ENCODE peak calls at places on chromosome 22, in seven cellular contexts. J is upper lobe of right lung; A is left ventricle myocardium inferior; S is effector memory CD4-positive, alpha-beta T cell; B is colonic mucosa; L is endodermal cell; T is right lobe of liver. V is an unnamed sample. For H3K4me1, H3K36me3 and H3K27me3, the result is how much of the 10 kb centered on the place peaks cover.

GRCh38 chr22:49097966-49098365 is 729.7 kb downstream of the BRD1 start:
- DNase-seq in J (no peak), A (no peak), S (no peak), B (no peak), L (no peak), T (no peak), V (peak)

GRCh38 chr22:18136563-18137320 is 13.2 kb upstream of the USP18 start:
- DNase-seq in J (peak), A (no peak), S (no peak), B (no peak), L (no peak), T (no peak), V (peak)

GRCh38 chr22:21713428-21714058 is 22.1 kb downstream of the YPEL1 start:
- DNase-seq in J (no peak), A (no peak), S (no peak), B (no peak), L (no peak), T (no peak), V (no peak)

GRCh38 chr22:25153961-25154685 is 45.5 kb upstream of the CRYBB3 start:
- DNase-seq in J (peak), A (peak), S (no peak), B (peak), L (peak), T (peak), V (peak)

GRCh38 chr22:50530857-50531545 is 1.2 kb upstream of the TYMP start:
- DNase-seq in J (peak), A (peak), S (peak), B (peak), L (peak), T (peak), V (peak)

GRCh38 chr22:27526851-27527250 is 274.7 kb downstream of the MN1 start:
- DNase-seq in J (no peak), A (no peak), S (no peak), B (no peak), L (no peak), T (no peak), V (no peak)

GRCh38 chr22:21038405-21038804 is 6.0 kb upstream of the SLC7A4 start:
- DNase-seq in J (no peak), A (no peak), S (no peak), B (no peak), L (no peak), T (no peak), V (no peak)

GRCh38 chr22:28279888-28280287 is 360.8 kb upstream of the PITPNB start:
- DNase-seq in J (no peak), A (no peak), S (no peak), B (no peak), L (no peak), T (no peak), V (no peak)

GRCh38 chr22:42800731-42801536 is 56.1 kb downstream of the ARFGAP3 start:
- DNase-seq in J (no peak), A (no peak), S (no peak), B (no peak), L (peak), T (no peak), V (no peak)

GRCh38 chr22:41620646-41621098 is at the start of gene DESI1:
- DNase-seq in J (no peak), A (no peak), S (no peak), B (no peak), L (no peak), T (no peak), V (no peak)

GRCh38 chr22:49429066-49429465 is 398.6 kb downstream of the BRD1 start:
- DNase-seq in J (no peak), A (no peak), S (no peak), B (no peak), L (no peak), T (no peak), V (no peak)

GRCh38 chr22:50612715-50613221 is 12.2 kb downstream of the MAPK8IP2 start:
- DNase-seq in J (no peak), A (no peak), S (no peak), B (peak), L (peak), T (no peak), V (no peak)

GRCh38 chr22:49292909-49293308 is 534.8 kb downstream of the BRD1 start:
- DNase-seq in J (peak), A (no peak), S (no peak), B (no peak), L (no peak), T (no peak), V (no peak)

GRCh38 chr22:50711446-50712340 is 26.3 kb upstream of the ACR start:
- DNase-seq in J (peak), A (peak), S (no peak), B (no peak), L (peak), T (peak), V (peak)

GRCh38 chr22:41382098-41382578 is 396 bp downstream of the TEF start:
- DNase-seq in J (peak), A (peak), S (peak), B (peak), L (peak), T (peak), V (peak)

GRCh38 chr22:49994361-49995058 is 18.1 kb downstream of the IL17REL start:
- DNase-seq in J (peak), A (no peak), S (no peak), B (peak), L (no peak), T (no peak), V (peak)

GRCh38 chr22:44577391-44578114 is 79.5 kb upstream of the RTL6 start:
- DNase-seq in J (peak), A (no peak), S (no peak), B (no peak), L (no peak), T (no peak), V (peak)

GRCh38 chr22:25083414-25084166 is 116.1 kb upstream of the CRYBB3 start:
- DNase-seq in J (no peak), A (no peak), S (no peak), B (no peak), L (no peak), T (no peak), V (no peak)

GRCh38 chr22:43921361-43921760 is 2.2 kb upstream of the PNPLA3 start:
- DNase-seq in J (no peak), A (no peak), S (no peak), B (no peak), L (no peak), T (peak), V (no peak)

GRCh38 chr22:36999463-36999862 is 19.8 kb downstream of the TST start:
- DNase-seq in J (no peak), A (no peak), S (no peak), B (no peak), L (no peak), T (no peak), V (no peak)

GRCh38 chr22:42270512-42271190 is at the start of gene TCF20:
- DNase-seq in J (peak), A (peak), S (peak), B (peak), L (peak), T (peak), V (peak)

GRCh38 chr22:17726561-17727243 is 47.6 kb downstream of the BID start:
- DNase-seq in J (no peak), A (no peak), S (no peak), B (no peak), L (no peak), T (no peak), V (no peak)

GRCh38 chr22:29072979-29073617 is at the start of gene KREMEN1:
- DNase-seq in J (peak), A (no peak), S (no peak), B (peak), L (peak), T (peak), V (no peak)

GRCh38 chr22:49849161-49850020 is 4.3 kb upstream of the ZBED4 start:
- DNase-seq in J (peak), A (no peak), S (no peak), B (peak), L (no peak), T (no peak), V (no peak)

GRCh38 chr22:17162731-17163130 is 3.7 kb upstream of the HDHD5 start:
- DNase-seq in J (no peak), A (no peak), S (no peak), B (no peak), L (no peak), T (no peak), V (no peak)

GRCh38 chr22:37906364-37907008 is 389 bp downstream of the MICALL1 start:
- DNase-seq in J (no peak), A (peak), S (peak), B (peak), L (no peak), T (no peak), V (no peak)

GRCh38 chr22:43670545-43670944 is 141.6 kb downstream of the EFCAB6 start:
- DNase-seq in J (no peak), A (no peak), S (no peak), B (peak), L (no peak), T (no peak), V (no peak)

GRCh38 chr22:43505896-43506295 is 94.1 kb downstream of the MPPED1 start:
- DNase-seq in J (no peak), A (no peak), S (no peak), B (no peak), L (no peak), T (no peak), V (no peak)

GRCh38 chr22:38707346-38707745 is 1.6 kb downstream of the GTPBP1 start:
- DNase-seq in J (no peak), A (no peak), S (no peak), B (peak), L (no peak), T (no peak), V (no peak)

GRCh38 chr22:38067771-38068360 is 10.7 kb downstream of the PICK1 start:
- DNase-seq in J (no peak), A (no peak), S (no peak), B (no peak), L (peak), T (no peak), V (no peak)

GRCh38 chr22:41598081-41598480 is 8.4 kb upstream of the PMM1 start:
- DNase-seq in J (peak), A (no peak), S (no peak), B (no peak), L (no peak), T (no peak), V (no peak)

GRCh38 chr22:30249049-30250038 is 2.8 kb upstream of the LIF start:
- DNase-seq in J (no peak), A (peak), S (no peak), B (peak), L (no peak), T (no peak), V (no peak)
- H3K4me1 ChIP-seq in J (under half), A (under half), S (under half), B (under half), L (under half), T (under half), V (under half)

DNA sequence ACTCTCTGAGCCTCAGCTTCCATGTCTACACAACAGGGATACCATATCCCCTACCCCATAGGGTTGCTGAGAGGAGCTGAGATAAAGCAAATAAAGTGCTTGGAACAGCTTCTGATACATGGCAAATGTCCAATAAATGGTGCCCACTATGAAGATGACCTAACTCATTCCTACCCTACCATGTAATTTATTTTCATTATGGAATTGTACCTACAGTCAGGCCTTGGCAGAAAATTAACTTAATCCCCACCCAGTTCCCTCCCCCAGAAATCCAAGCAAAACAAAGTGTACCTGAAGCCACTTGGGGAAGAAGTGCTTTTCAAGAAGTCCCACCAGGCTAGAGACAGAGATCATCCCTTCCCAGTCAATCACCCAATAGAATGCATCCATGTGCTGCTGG is 10.8 kb downstream of the SRRD start:
- DNase-seq in J (no peak), A (no peak), S (no peak), B (no peak), L (no peak), T (no peak), V (no peak)
- H3K36me3 ChIP-seq in J (half or more), A (half or more), S (half or more), B (under half), L (half or more), T (half or more), V (half or more)

GRCh38 chr22:23152238-23153114 is 7.2 kb downstream of the RAB36 start:
- DNase-seq in J (no peak), A (no peak), S (no peak), B (no peak), L (no peak), T (no peak), V (no peak)

GRCh38 chr22:23147632-23148387 is 2.5 kb downstream of the RAB36 start:
- DNase-seq in J (no peak), A (no peak), S (no peak), B (no peak), L (no peak), T (no peak), V (no peak)

GRCh38 chr22:23151827-23152226 is 6.5 kb downstream of the RAB36 start:
- DNase-seq in J (no peak), A (no peak), S (no peak), B (no peak), L (no peak), T (no peak), V (no peak)

GRCh38 chr22:23150762-23151161 is 5.5 kb downstream of the RAB36 start:
- DNase-seq in J (no peak), A (no peak), S (no peak), B (no peak), L (no peak), T (no peak), V (no peak)

GRCh38 chr22:23149743-23150238 is 4.5 kb downstream of the RAB36 start:
- DNase-seq in J (no peak), A (no peak), S (no peak), B (no peak), L (peak), T (no peak), V (no peak)
- H3K27me3 ChIP-seq in J (under half), A (under half), S (under half), B (under half), L (under half), T (under half), V (under half)

DNA sequence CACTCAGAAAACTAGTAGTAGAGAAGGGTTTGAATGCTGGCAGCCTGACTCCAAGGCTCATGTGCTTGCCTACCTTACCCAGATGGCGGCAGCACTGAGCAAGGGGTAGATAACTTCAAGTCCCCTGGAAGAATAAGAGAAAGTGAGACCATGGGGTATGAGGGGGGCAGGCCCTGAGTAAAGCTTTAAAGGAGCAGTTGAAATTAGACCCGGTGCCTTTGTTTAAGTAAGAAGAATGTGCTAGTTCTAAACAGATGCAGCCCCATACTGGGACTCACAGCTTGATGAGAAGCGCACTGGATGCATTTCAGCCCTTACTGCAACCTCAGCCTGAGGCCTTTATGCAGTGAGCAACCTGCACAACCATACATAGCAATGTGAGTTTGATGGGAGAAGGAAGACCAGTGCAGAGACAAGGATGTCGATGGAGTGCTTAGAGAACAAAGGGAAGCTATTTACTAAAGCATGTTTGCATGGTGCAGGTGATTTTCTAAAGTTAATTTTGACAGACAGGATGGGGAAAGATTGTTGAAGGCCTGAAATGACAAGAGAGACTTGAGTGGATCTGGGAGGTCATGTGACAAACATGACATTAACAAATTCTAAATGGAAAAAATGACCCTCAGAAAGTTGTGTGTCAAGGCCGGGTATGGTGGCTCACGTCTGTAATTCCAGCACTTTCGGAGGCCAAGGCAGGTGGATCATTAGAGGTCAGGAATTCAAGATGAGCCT is 27.1 kb upstream of the TMA7B start:
- DNase-seq in J (no peak), A (no peak), S (peak), B (peak), L (peak), T (peak), V (no peak)
- H3K4me1 ChIP-seq in J (under half), A (under half), S (half or more), B (under half), L (under half), T (under half), V (under half)

GRCh38 chr22:19547620-19548019 is 23.4 kb upstream of the CLDN5 start:
- DNase-seq in J (no peak), A (no peak), S (no peak), B (no peak), L (no peak), T (no peak), V (no peak)

GRCh38 chr22:19546680-19547079 is 22.5 kb upstream of the CLDN5 start:
- DNase-seq in J (no peak), A (no peak), S (no peak), B (no peak), L (no peak), T (no peak), V (no peak)

GRCh38 chr22:19543970-19544708 is 19.9 kb upstream of the CLDN5 start:
- DNase-seq in J (no peak), A (no peak), S (no peak), B (peak), L (no peak), T (peak), V (peak)

GRCh38 chr22:19548964-19549363 is 24.8 kb upstream of the CLDN5 start:
- DNase-seq in J (no peak), A (no peak), S (no peak), B (no peak), L (no peak), T (no peak), V (no peak)

DNA sequence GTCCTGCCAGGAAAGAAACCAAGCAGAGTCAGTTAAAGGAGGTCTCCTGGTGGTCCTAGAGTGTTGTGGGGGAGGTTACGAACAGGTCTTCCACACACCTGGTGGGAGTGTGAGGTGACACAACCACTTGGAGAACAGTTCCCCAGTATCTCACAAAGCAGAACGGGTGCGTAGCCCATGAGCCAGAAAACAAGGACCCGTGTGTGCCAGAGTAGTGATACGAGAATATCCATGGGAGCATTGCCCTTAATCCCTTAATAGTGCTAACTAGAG is 21.7 kb upstream of the CLDN5 start:
- DNase-seq in J (no peak), A (no peak), S (no peak), B (no peak), L (no peak), T (no peak), V (no peak)
- H3K36me3 ChIP-seq in J (under half), A (under half), S (under half), B (under half), L (under half), T (under half), V (under half)

DNA sequence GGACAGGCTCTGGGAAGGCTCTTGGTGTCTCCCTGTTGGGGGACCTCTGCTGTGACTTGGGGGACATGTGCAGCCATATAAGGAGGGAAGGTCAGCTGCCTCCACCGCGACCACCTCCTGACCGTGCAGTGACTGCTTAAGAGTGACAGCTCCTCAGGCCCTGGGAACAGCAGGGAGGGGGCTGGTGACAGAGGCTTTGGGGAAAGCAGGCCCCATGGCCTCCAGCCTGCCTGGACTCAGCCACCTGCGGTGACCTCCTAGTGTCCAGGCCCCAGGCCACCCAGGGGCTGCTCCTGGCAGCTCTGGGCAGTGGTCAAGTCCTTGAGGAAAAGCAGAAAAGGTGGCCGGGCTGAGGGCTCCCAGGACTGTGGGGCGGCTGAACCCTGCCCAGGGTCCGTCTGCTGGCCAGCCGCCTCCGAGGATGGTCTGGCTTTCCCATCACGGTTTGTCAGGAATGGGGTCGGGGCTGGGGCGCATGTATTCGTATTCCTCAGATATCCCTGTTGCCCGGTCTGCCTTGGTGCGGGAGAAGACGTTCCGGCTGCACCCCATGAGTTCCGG is 96.8 kb downstream of the WNT7B start:
- DNase-seq in J (peak), A (no peak), S (no peak), B (no peak), L (peak), T (peak), V (peak)
- H3K27me3 ChIP-seq in J (half or more), A (half or more), S (under half), B (under half), L (under half), T (under half), V (half or more)

GRCh38 chr22:31742115-31742514 is 7.8 kb downstream of the PRR14L start:
- DNase-seq in J (no peak), A (no peak), S (no peak), B (no peak), L (no peak), T (no peak), V (no peak)
- H3K4me1 ChIP-seq in J (under half), A (under half), S (under half), B (under half), L (under half), T (under half), V (under half)

V was measured in lower lobe of right lung.